ENCODE peak calls at places on chromosomes 4 and X, in eight cellular contexts. N is EL; G is SK-N-SH; Q is HFF-Myc; A is frontal cortex; W is dorsolateral prefrontal cortex; H is stimulated activated CD4-positive, alpha-beta T cell treated with anti-CD3 and anti-CD28 coated beads, Interleukin-1b, Interleukin-23, amount 100 ng/mL, for 1 hour; X is sciatic nerve. U is an unnamed sample.

GRCh38 chrX:68832101-68832416 is 3.2 kb downstream of the EFNB1 start:
- DNase-seq in N (peak; percentile 68), G (peak; percentile 58), Q (no peak), A (no peak), W (no peak), H (no peak), X (peak; percentile 69), U (no peak)

GRCh38 chr4:152454398-152455011 is 81.4 kb downstream of the FBXW7 start:
- DNase-seq in N (peak; percentile 15), G (peak; percentile 51), Q (no peak), A (peak; percentile 8), W (no peak), H (no peak), X (no peak), U (no peak)

GRCh38 chrX:105696870-105697269 is 125.5 kb upstream of the NRK start:
- DNase-seq in N (no peak), G (no peak), Q (no peak), A (no peak), W (no peak), H (no peak), X (no peak), U (no peak)

GRCh38 chr4:148834804-148835598 is 392.8 kb upstream of the NR3C2 start:
- DNase-seq in N (peak; percentile 14), G (no peak), Q (no peak), A (no peak), W (no peak), H (no peak), X (no peak), U (no peak)

GRCh38 chr4:113874480-113874879 is 105.0 kb downstream of the ARSJ start:
- DNase-seq in N (no peak), G (no peak), Q (no peak), A (no peak), W (no peak), H (no peak), X (no peak), U (no peak)

GRCh38 chrX:35351212-35351611 is 408.6 kb downstream of the FAM47B start:
- DNase-seq in N (no peak), G (no peak), Q (no peak), A (no peak), W (no peak), H (no peak), X (no peak), U (no peak)

GRCh38 chr4:1208266-1208961 is 36.0 kb upstream of the SPON2 start:
- DNase-seq in N (no peak), G (no peak), Q (no peak), A (no peak), W (no peak), H (no peak), X (peak; percentile 62), U (no peak)

GRCh38 chrX:23333842-23334535 is 660 bp upstream of the PTCHD1 start:
- DNase-seq in N (no peak), G (peak; percentile 40), Q (no peak), A (no peak), W (peak; percentile 44), H (no peak), X (no peak), U (no peak)

GRCh38 chr4:76896731-76897521 is 1.0 kb downstream of the SOWAHB start:
- DNase-seq in N (peak; percentile 35), G (peak; percentile 76), Q (no peak), A (peak; percentile 38), W (peak; percentile 27), H (no peak), X (no peak), U (no peak)

GRCh38 chr4:3851211-3851610 is 85.0 kb downstream of the ADRA2C start:
- DNase-seq in N (peak; percentile 80), G (no peak), Q (peak; percentile 14), A (no peak), W (no peak), H (no peak), X (no peak), U (no peak)

U was measured in AG04449.